ENCODE peak calls at places on chromosomes 1 and 21, in seven cellular contexts. K, G, J, W, S, Q and U are unnamed samples.

GRCh38 chr1:15583016-15583706 is 1.7 kb downstream of the AGMAT start:
- DNase-seq in K (no peak), G (no peak), J (no peak), W (no peak), S (no peak), Q (no peak), U (no peak)

GRCh38 chr1:38173157-38173831 is 126.7 kb upstream of the POU3F1 start:
- DNase-seq in K (no peak), G (no peak), J (no peak), W (no peak), S (no peak), Q (no peak), U (no peak)

GRCh38 chr1:23537296-23537993 is 6.4 kb upstream of the E2F2 start:
- DNase-seq in K (no peak), G (no peak), J (no peak), W (no peak), S (no peak), Q (no peak), U (no peak)

GRCh38 chr1:64734289-64734652 is 10.6 kb upstream of the RAVER2 start:
- DNase-seq in K (no peak), G (no peak), J (no peak), W (no peak), S (no peak), Q (no peak), U (no peak)

GRCh38 chr21:16280731-16281130 is 550.9 kb downstream of the USP25 start:
- DNase-seq in K (no peak), G (no peak), J (no peak), W (no peak), S (no peak), Q (no peak), U (no peak)

GRCh38 chr1:245363821-245364220 is 209.0 kb downstream of the KIF26B start:
- DNase-seq in K (no peak), G (no peak), J (no peak), W (peak), S (no peak), Q (no peak), U (no peak)

GRCh38 chr1:82392513-82392912 is 591.8 kb downstream of the ADGRL2 start:
- DNase-seq in K (no peak), G (no peak), J (no peak), W (no peak), S (no peak), Q (no peak), U (no peak)

GRCh38 chr1:217078010-217078704 is 354.9 kb upstream of the ESRRG start:
- DNase-seq in K (no peak), G (no peak), J (no peak), W (no peak), S (no peak), Q (no peak), U (no peak)

GRCh38 chr1:107936498-107937481 is 28.2 kb downstream of the VAV3 start:
- DNase-seq in K (peak), G (no peak), J (peak), W (no peak), S (no peak), Q (peak), U (no peak)

GRCh38 chr1:201191723-201192477 is 1.3 kb downstream of the IGFN1 start:
- DNase-seq in K (no peak), G (no peak), J (no peak), W (no peak), S (no peak), Q (no peak), U (no peak)

GRCh38 chr1:235843458-235843857 is 23.2 kb downstream of the LYST start:
- DNase-seq in K (no peak), G (peak), J (no peak), W (peak), S (peak), Q (no peak), U (no peak)

GRCh38 chr1:22752339-22752738 is 41.7 kb downstream of the EPHB2 start:
- DNase-seq in K (no peak), G (no peak), J (no peak), W (no peak), S (no peak), Q (no peak), U (no peak)

GRCh38 chr21:39392981-39393380 is 44.1 kb upstream of the HMGN1 start:
- DNase-seq in K (no peak), G (no peak), J (no peak), W (no peak), S (no peak), Q (no peak), U (no peak)

GRCh38 chr1:207962716-207963428 is 51.9 kb upstream of the CD34 start:
- DNase-seq in K (peak), G (no peak), J (peak), W (no peak), S (peak), Q (no peak), U (peak)

GRCh38 chr1:9439074-9439761 is 100.0 kb upstream of the SLC25A33 start:
- DNase-seq in K (peak), G (no peak), J (no peak), W (peak), S (peak), Q (no peak), U (no peak)

GRCh38 chr1:224543453-224543852 is 72.7 kb upstream of the CNIH3 start:
- DNase-seq in K (no peak), G (no peak), J (no peak), W (no peak), S (no peak), Q (no peak), U (no peak)

GRCh38 chr1:114737314-114737713 is 20.5 kb downstream of the CSDE1 start:
- DNase-seq in K (peak), G (no peak), J (no peak), W (no peak), S (no peak), Q (no peak), U (no peak)

GRCh38 chr21:38985423-38986378 is 180.0 kb downstream of the ETS2 start:
- DNase-seq in K (peak), G (peak), J (peak), W (no peak), S (peak), Q (no peak), U (peak)

DNA sequence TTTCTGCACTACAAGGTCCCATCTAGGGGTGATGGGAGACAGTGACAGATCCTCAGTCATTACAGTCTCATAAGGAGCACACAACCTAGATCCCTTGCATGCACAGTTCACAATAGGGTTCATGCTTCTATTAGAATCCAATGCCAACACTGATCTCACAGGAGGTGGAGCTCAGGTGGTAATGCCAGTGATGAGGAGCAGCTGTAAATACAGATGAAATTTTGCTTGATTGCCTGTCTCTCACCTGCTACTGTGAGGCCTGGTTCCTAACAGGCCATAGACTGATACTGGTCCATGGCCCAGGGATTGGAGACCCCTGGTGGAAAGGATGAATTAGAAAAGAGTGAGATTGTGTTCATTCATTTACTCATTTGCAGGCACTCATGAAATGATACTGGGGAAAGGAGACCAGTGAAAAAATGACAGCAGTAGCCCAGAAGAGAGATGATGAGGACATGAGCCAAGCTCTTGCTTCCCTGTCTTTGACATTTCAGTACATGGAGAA is 251.6 kb upstream of the DUSP10 start:
- DNase-seq in K (no peak), G (no peak), J (no peak), W (no peak), S (no peak), Q (no peak), U (no peak)
- H3K27ac ChIP-seq in K (no peak), G (no peak), J (no peak), W (no peak), S (peak), Q (no peak), U (no peak)

DNA sequence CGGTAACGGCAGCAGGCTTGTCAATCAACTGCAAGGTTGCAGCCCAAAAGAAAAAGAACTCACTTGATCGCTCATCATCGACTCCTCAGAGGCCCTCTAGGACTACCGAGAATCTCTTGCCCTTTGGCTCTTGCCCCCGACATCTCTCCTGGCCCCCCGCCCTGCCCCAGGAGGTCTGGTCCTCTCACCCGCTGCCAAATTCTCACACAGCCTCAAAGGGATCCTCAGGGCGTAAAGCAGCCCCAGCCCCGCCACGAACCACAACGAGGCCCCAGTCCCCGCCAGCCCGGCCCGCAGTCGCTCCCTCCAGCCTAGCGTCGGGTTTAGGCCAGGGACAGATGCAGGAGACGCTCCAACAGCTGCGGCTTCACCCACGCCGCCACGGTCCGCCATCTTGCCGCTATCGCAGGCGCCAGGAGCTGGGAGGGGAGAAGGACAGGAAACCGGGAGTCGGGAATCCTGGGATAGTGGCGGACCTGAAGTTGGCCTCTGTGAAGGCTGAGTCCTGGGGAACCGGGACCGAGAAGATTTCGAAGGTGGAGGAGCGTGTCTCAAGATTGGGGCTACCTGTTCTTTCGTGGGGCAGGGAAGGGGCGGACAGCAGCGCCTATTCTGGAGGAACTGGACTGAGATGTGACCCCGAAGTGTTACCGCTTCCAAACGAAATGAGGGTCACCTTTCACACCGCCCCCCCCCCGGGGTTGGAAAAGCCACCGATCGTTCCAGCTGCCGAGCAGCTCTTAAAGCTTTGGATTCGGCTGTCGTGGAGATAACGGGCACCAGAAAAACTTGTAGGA is at the start of gene ST7L:
- DNase-seq in K (peak), G (peak), J (peak), W (peak), S (peak), Q (peak), U (peak)
- TF ChIP-seq POLR2A in K (no peak), G (peak), J (no peak), W (peak), S (no peak), Q (no peak), U (no peak)

GRCh38 chr21:17458279-17458678 is 54.6 kb upstream of the CXADR start:
- DNase-seq in K (no peak), G (no peak), J (no peak), W (no peak), S (no peak), Q (peak), U (no peak)

GRCh38 chr21:17462276-17462981 is 50.4 kb upstream of the CXADR start:
- DNase-seq in K (peak), G (no peak), J (no peak), W (peak), S (no peak), Q (no peak), U (no peak)

GRCh38 chr21:17461014-17461413 is 51.8 kb upstream of the CXADR start:
- DNase-seq in K (no peak), G (no peak), J (no peak), W (no peak), S (no peak), Q (no peak), U (peak)

GRCh38 chr21:17461582-17461981 is 51.3 kb upstream of the CXADR start:
- DNase-seq in K (no peak), G (no peak), J (no peak), W (peak), S (no peak), Q (no peak), U (no peak)

GRCh38 chr21:17460094-17460493 is 52.7 kb upstream of the CXADR start:
- DNase-seq in K (no peak), G (no peak), J (no peak), W (no peak), S (no peak), Q (no peak), U (no peak)
- TF ChIP-seq EP300 in K (no peak), G (no peak), J (no peak), W (no peak), S (no peak), Q (no peak), U (no peak)

GRCh38 chr1:155093938-155094621 is 15.4 kb downstream of the EFNA3 start:
- DNase-seq in K (no peak), G (peak), J (peak), W (peak), S (peak), Q (peak), U (peak)
- H3K27ac ChIP-seq in K (peak), G (no peak), J (peak), W (peak), S (peak), Q (no peak), U (peak)

DNA sequence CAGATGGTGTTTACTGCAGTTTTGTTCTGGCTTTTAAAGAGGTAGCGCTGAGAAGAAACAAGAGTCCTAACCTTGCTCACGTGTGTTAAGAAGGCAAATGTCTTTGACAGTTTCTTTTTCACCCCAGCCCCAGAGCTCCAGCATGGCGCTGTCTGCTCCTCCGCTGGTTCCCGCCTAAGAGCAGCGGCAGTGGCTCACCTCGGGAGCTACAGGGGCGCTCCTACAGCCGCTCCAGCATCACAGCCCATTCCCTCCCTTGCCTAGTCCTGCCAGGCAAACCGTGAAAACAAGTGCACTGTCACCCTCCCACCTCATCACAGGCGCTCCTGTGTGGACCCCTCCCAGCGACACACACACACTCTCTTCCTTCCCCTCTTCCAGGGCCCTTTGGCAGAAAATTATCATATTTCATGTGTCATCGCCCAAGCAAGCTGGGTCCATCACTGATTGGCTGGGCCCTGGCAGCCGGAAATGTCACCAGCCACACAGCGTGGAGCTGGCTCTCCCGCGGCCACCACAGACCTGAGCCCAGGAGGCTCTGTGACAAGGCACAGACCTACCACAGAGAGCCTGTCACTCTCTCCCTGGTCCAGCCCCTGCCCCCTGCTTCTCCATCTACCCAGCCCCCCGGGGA is 1.2 kb upstream of the HIVEP3 start:
- DNase-seq in K (peak), G (peak), J (no peak), W (no peak), S (no peak), Q (peak), U (no peak)
- TF ChIP-seq POLR2A in K (no peak), G (no peak), J (no peak), W (no peak), S (no peak), Q (no peak), U (no peak)

GRCh38 chr1:112706505-112707216 is at the start of gene RHOC:
- DNase-seq in K (peak), G (peak), J (peak), W (no peak), S (no peak), Q (peak), U (peak)
- TF ChIP-seq EP300 in K (no peak), G (no peak), J (no peak), W (no peak), S (peak), Q (no peak), U (no peak)

DNA sequence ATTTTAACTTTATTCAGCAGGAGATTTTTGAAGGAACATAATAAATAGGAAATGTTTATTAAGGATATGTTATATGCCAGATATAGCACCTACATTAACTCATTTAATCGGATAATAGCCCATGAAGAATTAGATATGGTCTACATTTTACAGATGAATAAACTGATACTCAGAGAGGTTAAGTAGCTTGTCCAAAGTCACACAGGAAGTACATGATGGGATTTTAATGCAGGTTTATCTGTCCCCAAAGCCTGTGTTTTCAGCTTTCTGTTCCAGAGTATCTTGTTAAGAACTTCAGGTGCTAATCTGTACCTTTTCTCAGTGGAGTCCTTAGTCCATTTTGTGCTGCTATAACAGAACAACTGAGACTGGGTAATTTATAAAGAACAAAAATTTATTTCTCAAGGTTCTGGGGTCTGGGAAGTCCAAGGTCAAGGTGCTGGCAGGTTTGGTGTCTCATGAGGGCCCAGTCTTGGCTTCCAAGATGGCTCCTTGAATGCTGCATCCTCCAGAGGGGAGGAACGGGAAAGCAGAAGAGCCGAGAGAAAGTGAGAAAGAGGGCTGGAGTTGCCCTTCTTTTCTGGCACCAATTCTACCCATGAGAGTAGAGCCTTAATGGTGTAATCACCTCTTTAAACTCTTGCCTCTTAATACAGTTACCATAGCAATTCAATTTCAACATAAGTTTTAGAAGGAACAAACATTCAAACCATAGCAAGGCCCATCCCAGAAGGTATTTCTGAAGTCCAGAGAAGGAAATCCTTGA is 17.3 kb downstream of the C1orf21 start:
- DNase-seq in K (no peak), G (no peak), J (no peak), W (no peak), S (no peak), Q (no peak), U (no peak)
- H3K27ac ChIP-seq in K (no peak), G (no peak), J (no peak), W (no peak), S (no peak), Q (no peak), U (no peak)

GRCh38 chr1:36187800-36188593 is 32.0 kb downstream of the MAP7D1 start:
- DNase-seq in K (peak), G (peak), J (peak), W (peak), S (peak), Q (peak), U (peak)
- TF ChIP-seq POLR2A in K (no peak), G (no peak), J (no peak), W (peak), S (no peak), Q (no peak), U (peak)

GRCh38 chr1:193537266-193538003 is 351.0 kb upstream of the B3GALT2 start:
- DNase-seq in K (peak), G (no peak), J (no peak), W (no peak), S (no peak), Q (no peak), U (no peak)
- TF ChIP-seq EP300 in K (no peak), G (no peak), J (no peak), W (no peak), S (no peak), Q (no peak), U (no peak)

GRCh38 chr21:37079211-37079824 is 6.3 kb downstream of the TTC3 start:
- DNase-seq in K (no peak), G (no peak), J (no peak), W (peak), S (no peak), Q (no peak), U (no peak)
- H3K27ac ChIP-seq in K (no peak), G (peak), J (no peak), W (no peak), S (no peak), Q (no peak), U (no peak)